ENCODE peak calls at places on chromosome 9, in nine cellular contexts. Y is heart left ventricle; B is GM23338; E is hepatocyte; D is PC-3; Z is AG04450; S is PC-9; K is dorsolateral prefrontal cortex; I is CD4-positive, alpha-beta memory T cell. C is an unnamed sample.

GRCh38 chr9:82191082-82191481 is 202.5 kb downstream of the SPATA31D1 start:
- DNase-seq in Y (no peak), B (no peak), E (no peak), D (no peak), Z (no peak), S (no peak), K (no peak), I (no peak), C (no peak)

GRCh38 chr9:12813960-12814876 is 39.4 kb downstream of the LURAP1L start:
- DNase-seq in Y (no peak), B (no peak), E (peak), D (peak), Z (peak), S (peak), K (peak), I (no peak), C (peak)

GRCh38 chr9:116095403-116095802 is 58.2 kb upstream of the PAPPA start:
- DNase-seq in Y (no peak), B (no peak), E (no peak), D (no peak), Z (no peak), S (no peak), K (no peak), I (no peak), C (no peak)

GRCh38 chr9:24118170-24118569 is 292.1 kb upstream of the ELAVL2 start:
- DNase-seq in Y (no peak), B (no peak), E (no peak), D (no peak), Z (no peak), S (no peak), K (no peak), I (no peak), C (no peak)

GRCh38 chr9:34612788-34613390 is 992 bp upstream of the RPP25L start:
- DNase-seq in Y (peak), B (peak), E (peak), D (peak), Z (no peak), S (peak), K (peak), I (peak), C (peak)

GRCh38 chr9:133612816-133613215 is 3.6 kb upstream of the FAM163B start:
- DNase-seq in Y (no peak), B (no peak), E (no peak), D (no peak), Z (no peak), S (no peak), K (no peak), I (no peak), C (no peak)

GRCh38 chr9:33297455-33297854 is 7.1 kb downstream of the NFX1 start:
- DNase-seq in Y (peak), B (no peak), E (no peak), D (no peak), Z (no peak), S (no peak), K (no peak), I (no peak), C (no peak)

GRCh38 chr9:85200726-85201402 is 531.3 kb downstream of the NTRK2 start:
- DNase-seq in Y (no peak), B (no peak), E (no peak), D (peak), Z (no peak), S (no peak), K (no peak), I (no peak), C (peak)

GRCh38 chr9:81604306-81605153 is 84.8 kb downstream of the TLE1 start:
- DNase-seq in Y (no peak), B (no peak), E (no peak), D (no peak), Z (no peak), S (no peak), K (no peak), I (no peak), C (no peak)

GRCh38 chr9:115845648-115846312 is 307.8 kb upstream of the PAPPA start:
- DNase-seq in Y (no peak), B (no peak), E (peak), D (peak), Z (peak), S (peak), K (no peak), I (no peak), C (peak)

GRCh38 chr9:127122176-127123151 is at the start of gene ANGPTL2:
- DNase-seq in Y (peak), B (peak), E (peak), D (peak), Z (peak), S (peak), K (peak), I (no peak), C (peak)

GRCh38 chr9:81602887-81603680 is 86.3 kb downstream of the TLE1 start:
- DNase-seq in Y (no peak), B (no peak), E (no peak), D (no peak), Z (no peak), S (no peak), K (no peak), I (no peak), C (no peak)

GRCh38 chr9:33506626-33507370 is 17.3 kb upstream of the ANKRD18B start:
- DNase-seq in Y (no peak), B (no peak), E (peak), D (peak), Z (peak), S (peak), K (no peak), I (no peak), C (peak)

GRCh38 chr9:130823435-130823834 is 11.6 kb upstream of the ABL1 start:
- DNase-seq in Y (no peak), B (no peak), E (no peak), D (no peak), Z (no peak), S (no peak), K (no peak), I (no peak), C (peak)

GRCh38 chr9:34370335-34370969 is 6.2 kb downstream of the MYORG start:
- DNase-seq in Y (no peak), B (no peak), E (no peak), D (no peak), Z (no peak), S (no peak), K (no peak), I (no peak), C (no peak)

GRCh38 chr9:75146229-75146628 is 57.9 kb downstream of the OSTF1 start:
- DNase-seq in Y (no peak), B (no peak), E (no peak), D (no peak), Z (peak), S (no peak), K (no peak), I (no peak), C (peak)

GRCh38 chr9:75149841-75150241 is 61.5 kb downstream of the OSTF1 start:
- DNase-seq in Y (no peak), B (no peak), E (no peak), D (no peak), Z (no peak), S (no peak), K (no peak), I (no peak), C (no peak)

GRCh38 chr9:75150512-75150911 is 62.2 kb downstream of the OSTF1 start:
- DNase-seq in Y (no peak), B (no peak), E (no peak), D (no peak), Z (no peak), S (no peak), K (no peak), I (no peak), C (no peak)

GRCh38 chr9:75148551-75148950 is 60.2 kb downstream of the OSTF1 start:
- DNase-seq in Y (no peak), B (no peak), E (peak), D (peak), Z (peak), S (no peak), K (no peak), I (no peak), C (peak)

GRCh38 chr9:75147638-75148037 is 59.3 kb downstream of the OSTF1 start:
- DNase-seq in Y (no peak), B (no peak), E (no peak), D (no peak), Z (no peak), S (no peak), K (no peak), I (peak), C (no peak)
- H3K27ac ChIP-seq in Y (no peak), B (no peak), E (peak), D (no peak), Z (no peak), S (no peak), K (no peak), I (peak), C (peak)

GRCh38 chr9:97868859-97869258 is 15.8 kb downstream of the FOXE1 start:
- DNase-seq in Y (no peak), B (peak), E (no peak), D (no peak), Z (no peak), S (no peak), K (no peak), I (no peak), C (no peak)
- H3K27ac ChIP-seq in Y (no peak), B (no peak), E (no peak), D (no peak), Z (no peak), S (no peak), K (no peak), I (no peak), C (no peak)

DNA sequence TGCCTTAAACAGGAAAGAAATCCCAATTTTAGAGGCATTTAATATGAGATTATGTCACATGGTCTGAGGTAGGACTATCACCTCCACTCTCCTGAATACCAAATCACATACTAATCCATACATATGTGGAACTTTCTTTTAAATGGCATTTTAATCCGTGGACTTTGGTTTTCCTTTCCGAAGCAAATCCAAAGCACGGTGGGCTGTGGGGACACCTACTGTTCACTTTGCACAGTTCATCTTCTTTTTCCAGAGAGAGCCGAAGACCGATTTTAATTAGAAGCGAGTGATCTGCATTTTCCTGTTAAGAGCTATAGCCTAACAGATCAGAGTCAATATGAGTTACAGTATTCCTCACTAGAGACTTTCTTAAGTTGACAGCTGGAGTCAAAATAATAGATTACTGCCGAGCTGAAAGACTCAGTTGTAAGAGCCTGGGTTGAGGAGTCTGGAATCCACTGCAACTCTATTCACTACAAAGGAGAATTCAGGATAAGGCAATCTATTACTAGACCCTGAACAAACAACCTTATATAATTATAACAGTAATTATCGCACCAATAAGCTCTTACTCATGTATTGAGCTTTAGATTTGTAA is 144.8 kb downstream of the TRPM6 start:
- DNase-seq in Y (no peak), B (peak), E (peak), D (peak), Z (peak), S (peak), K (peak), I (no peak), C (peak)
- H3K27ac ChIP-seq in Y (no peak), B (no peak), E (no peak), D (no peak), Z (no peak), S (no peak), K (no peak), I (no peak), C (no peak)

GRCh38 chr9:135248721-135249120 is 161.3 kb downstream of the OLFM1 start:
- DNase-seq in Y (no peak), B (no peak), E (no peak), D (no peak), Z (no peak), S (no peak), K (no peak), I (no peak), C (no peak)
- H3K27ac ChIP-seq in Y (no peak), B (no peak), E (no peak), D (no peak), Z (no peak), S (no peak), K (no peak), I (no peak), C (no peak)

GRCh38 chr9:137476856-137477255 is 17.7 kb upstream of the NSMF start:
- DNase-seq in Y (no peak), B (no peak), E (no peak), D (no peak), Z (no peak), S (no peak), K (no peak), I (no peak), C (no peak)

GRCh38 chr9:137479315-137479861 is 20.3 kb upstream of the NSMF start:
- DNase-seq in Y (no peak), B (no peak), E (no peak), D (no peak), Z (no peak), S (no peak), K (peak), I (no peak), C (no peak)

GRCh38 chr9:137479892-137480685 is 21.0 kb upstream of the NSMF start:
- DNase-seq in Y (no peak), B (peak), E (no peak), D (no peak), Z (no peak), S (no peak), K (no peak), I (no peak), C (no peak)

GRCh38 chr9:137478613-137479314 is 19.6 kb upstream of the NSMF start:
- DNase-seq in Y (no peak), B (peak), E (no peak), D (no peak), Z (no peak), S (no peak), K (peak), I (no peak), C (no peak)

GRCh38 chr9:137477778-137478612 is 18.9 kb upstream of the NSMF start:
- DNase-seq in Y (no peak), B (no peak), E (no peak), D (no peak), Z (no peak), S (no peak), K (no peak), I (no peak), C (no peak)
- H3K27ac ChIP-seq in Y (no peak), B (no peak), E (no peak), D (no peak), Z (no peak), S (no peak), K (no peak), I (no peak), C (no peak)

GRCh38 chr9:69165581-69165980 is 8.5 kb upstream of the TJP2 start:
- DNase-seq in Y (no peak), B (no peak), E (no peak), D (no peak), Z (no peak), S (no peak), K (no peak), I (no peak), C (no peak)
- H3K27ac ChIP-seq in Y (no peak), B (peak), E (no peak), D (no peak), Z (no peak), S (no peak), K (no peak), I (no peak), C (no peak)

GRCh38 chr9:88458716-88459115 is 70.5 kb downstream of the SPIN1 start:
- DNase-seq in Y (no peak), B (no peak), E (no peak), D (no peak), Z (no peak), S (no peak), K (no peak), I (no peak), C (peak)

GRCh38 chr9:88460583-88461332 is 72.5 kb downstream of the SPIN1 start:
- DNase-seq in Y (no peak), B (peak), E (no peak), D (peak), Z (no peak), S (no peak), K (no peak), I (no peak), C (no peak)

GRCh38 chr9:88464851-88465250 is 70.1 kb upstream of the NXNL2 start:
- DNase-seq in Y (no peak), B (no peak), E (no peak), D (peak), Z (no peak), S (no peak), K (no peak), I (no peak), C (no peak)

DNA sequence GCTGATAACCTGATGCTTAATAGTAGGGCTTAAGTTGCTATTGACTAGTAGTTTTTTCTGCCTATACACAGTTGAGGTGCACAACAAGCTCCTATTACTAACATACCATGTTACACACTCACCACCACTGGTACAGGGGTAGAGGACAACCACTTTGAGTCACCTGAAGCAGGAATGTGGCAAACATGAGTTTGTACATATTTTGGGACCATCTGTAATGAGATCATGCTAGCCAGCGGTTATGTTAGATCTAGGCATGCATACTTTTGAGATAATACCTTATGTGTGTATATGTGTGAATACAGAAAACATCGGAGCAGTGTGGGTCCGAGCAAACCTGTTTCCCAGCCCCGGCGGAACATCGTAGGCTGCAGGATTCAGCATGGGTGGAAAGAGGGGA is 72.8 kb upstream of the NXNL2 start:
- DNase-seq in Y (no peak), B (no peak), E (no peak), D (peak), Z (no peak), S (no peak), K (no peak), I (no peak), C (peak)
- H3K27ac ChIP-seq in Y (no peak), B (no peak), E (no peak), D (no peak), Z (no peak), S (no peak), K (no peak), I (no peak), C (no peak)

C was measured in fibroblast of lung.